ENCODE peak calls at places on chromosomes 11 and 22, in four cellular contexts. P is H1, K is GM12878, M is GM12892. E is an unnamed sample.

GRCh38 chr11:68193018-68193417 is 20.1 kb downstream of the KMT5B start:
- DNase-seq in P (no peak), K (no peak), M (no peak), E (no peak)

GRCh38 chr11:115711021-115711420 is 206.8 kb upstream of the CADM1 start:
- DNase-seq in K (no peak), M (no peak), P (no peak), E (no peak)

GRCh38 chr11:35393093-35393492 is 26.3 kb downstream of the SLC1A2 start:
- DNase-seq in M (no peak), P (no peak), K (no peak), E (no peak)

GRCh38 chr22:17350292-17350691 is 19.0 kb upstream of the CECR2 start:
- DNase-seq in P (no peak), K (no peak), M (no peak), E (no peak)

GRCh38 chr11:3202759-3203158 is 15.9 kb downstream of the MRGPRG start:
- DNase-seq in P (no peak), M (no peak), K (no peak), E (no peak)

GRCh38 chr11:10275714-10276113 is 18.3 kb downstream of the SBF2 start:
- DNase-seq in M (no peak), P (no peak), K (no peak), E (no peak)

GRCh38 chr11:117180020-117180419 is 1.5 kb downstream of the SIDT2 start:
- DNase-seq in P (no peak), K (no peak), M (no peak), E (no peak)

GRCh38 chr11:90134420-90135003 is at the start of gene NAALAD2:
- DNase-seq in K (no peak), P (peak; percentile 77), M (no peak), E (no peak)

GRCh38 chr11:121104223-121104831 is 3.3 kb downstream of the TECTA start:
- DNase-seq in M (no peak), P (peak; percentile 67), K (no peak), E (no peak)

GRCh38 chr11:8019671-8020597 is 32.8 kb downstream of the EIF3F start:
- DNase-seq in M (no peak), P (peak; percentile 45), K (no peak), E (peak; percentile 41)

GRCh38 chr22:20080445-20080775 is 369 bp downstream of the DGCR8 start:
- DNase-seq in M (peak; percentile 85), P (peak; percentile 73), K (no peak), E (peak; percentile 89)

GRCh38 chr11:132402056-132402684 is 1031.8 kb downstream of the NTM start:
- DNase-seq in K (peak; percentile 24), M (peak; percentile 25), P (peak; percentile 64), E (peak; percentile 39)

GRCh38 chr22:40202225-40202944 is 24.7 kb downstream of the TNRC6B start:
- DNase-seq in K (no peak), M (no peak), P (no peak), E (no peak)

GRCh38 chr22:48581206-48581766 is 1246.4 kb downstream of the BRD1 start:
- DNase-seq in K (no peak), M (no peak), P (no peak), E (no peak)

GRCh38 chr22:25736378-25737011 is 5.5 kb upstream of the MYO18B start:
- DNase-seq in K (no peak), M (no peak), P (no peak), E (no peak)

GRCh38 chr11:115848080-115848479 is 343.9 kb upstream of the CADM1 start:
- DNase-seq in K (no peak), P (no peak), M (no peak), E (no peak)

DNA sequence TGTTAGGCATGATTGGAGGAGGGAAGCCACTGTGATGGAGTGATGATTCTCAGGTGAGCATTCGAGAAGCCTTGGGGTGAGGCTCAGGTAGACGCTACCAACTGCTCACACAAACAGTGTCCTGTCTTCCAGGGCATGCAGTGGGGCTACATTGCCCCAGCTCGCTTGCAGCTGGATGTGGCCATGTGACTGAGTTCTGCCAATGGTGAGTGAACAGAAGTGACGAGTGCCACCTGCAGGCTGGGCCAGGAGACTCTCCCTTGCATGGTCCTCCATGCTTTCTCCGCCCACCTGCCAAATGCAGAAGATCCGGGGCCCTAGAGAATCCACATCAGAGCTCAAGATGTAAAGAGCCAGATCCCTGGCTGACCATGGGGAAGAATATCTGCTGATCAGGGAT is 195.9 kb downstream of the BCR start:
- DNase-seq in K (peak; percentile 1), M (no peak), P (peak; percentile 67), E (peak; percentile 68)
- TF ChIP-seq TAF1 in K (no peak), M (no peak), P (no peak), E (no peak)

DNA sequence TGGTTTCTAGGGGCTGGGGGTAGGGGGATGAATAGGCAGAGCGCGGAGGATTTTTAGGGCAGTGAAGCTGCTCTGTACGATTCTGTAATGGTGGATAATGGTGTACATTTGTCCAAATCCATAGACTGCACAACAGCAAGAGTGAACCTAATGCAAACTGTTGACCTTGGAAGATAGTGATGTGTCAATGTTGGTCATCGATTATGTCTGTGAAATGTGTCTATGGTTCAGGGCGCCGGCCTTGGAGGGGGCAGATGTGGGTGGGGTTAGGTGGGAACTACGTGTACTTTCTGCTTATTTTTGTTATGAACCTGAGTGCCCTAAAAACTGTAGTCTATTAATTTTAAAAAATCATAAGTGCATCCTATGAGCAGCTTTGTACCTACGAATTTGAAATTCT is 425.1 kb downstream of the TBC1D22A start:
- DNase-seq in K (no peak), P (no peak), M (no peak), E (no peak)
- TF ChIP-seq TAF1 in K (no peak), P (no peak), M (no peak), E (no peak)

GRCh38 chr11:133951484-133952198 is 5.1 kb downstream of the IGSF9B start:
- DNase-seq in K (no peak), M (no peak), P (peak; percentile 71), E (no peak)

GRCh38 chr11:133948711-133949110 is 8.1 kb downstream of the IGSF9B start:
- DNase-seq in K (no peak), P (no peak), M (no peak), E (no peak)

GRCh38 chr11:133953571-133953970 is 3.2 kb downstream of the IGSF9B start:
- DNase-seq in P (no peak), M (no peak), K (no peak), E (no peak)

GRCh38 chr11:133952199-133953190 is 4.3 kb downstream of the IGSF9B start:
- DNase-seq in K (no peak), P (no peak), M (no peak), E (no peak)

DNA sequence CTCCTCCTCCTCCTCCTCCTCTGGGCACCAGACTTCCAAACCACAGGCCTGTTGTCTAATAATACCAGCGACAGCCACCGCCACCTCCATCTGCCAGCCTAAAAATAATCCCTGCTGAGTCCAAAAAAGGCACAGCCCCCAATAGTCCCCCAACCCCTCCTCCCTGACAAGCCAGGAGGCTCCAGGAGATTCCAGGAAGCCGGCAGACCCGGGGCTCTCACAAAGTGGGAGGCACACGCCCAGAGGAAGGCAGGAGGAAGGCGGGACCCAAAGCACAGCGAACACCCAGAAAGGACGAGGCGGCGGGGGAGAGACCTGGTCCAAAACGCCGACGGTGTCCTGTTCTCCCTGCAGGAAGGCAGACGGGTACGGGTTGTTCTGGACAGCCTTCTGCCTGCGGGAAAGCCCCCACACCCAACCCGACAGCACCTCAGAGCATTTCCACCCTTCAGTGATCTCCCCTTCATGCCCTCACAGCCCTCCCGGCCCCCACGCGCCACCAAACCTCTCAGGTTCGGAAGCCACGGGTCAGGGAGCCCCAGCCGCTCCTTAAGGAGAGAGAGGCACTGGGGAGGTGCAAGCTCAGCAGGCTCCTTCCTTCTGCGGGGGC is 5.8 kb downstream of the IGSF9B start:
- DNase-seq in P (peak; percentile 67), M (no peak), K (no peak), E (no peak)
- TF ChIP-seq TAF1 in P (no peak), M (no peak), K (no peak), E (no peak)

DNA sequence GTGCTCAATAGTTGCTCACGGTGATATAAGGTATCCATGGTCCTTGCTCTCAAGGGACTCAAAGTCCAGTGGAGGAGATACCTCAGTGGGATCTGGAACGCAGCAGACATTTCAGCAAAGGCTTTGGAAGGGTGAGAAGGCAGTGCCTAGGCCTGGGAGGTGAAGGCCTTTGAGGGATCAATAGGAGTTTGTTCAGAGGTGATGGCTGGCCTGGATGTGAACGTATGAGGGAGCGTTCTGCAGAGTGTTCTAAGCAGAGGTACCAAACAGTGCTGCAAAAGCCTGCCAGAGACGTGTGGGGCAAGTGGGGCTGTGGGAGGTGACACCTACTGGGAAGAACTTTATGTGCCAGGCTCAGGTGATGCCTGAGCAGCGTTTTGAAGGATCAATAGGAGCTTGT is 7.4 kb upstream of the MB start:
- DNase-seq in K (no peak), M (no peak), P (no peak), E (no peak)
- TF ChIP-seq TAF1 in K (no peak), M (no peak), P (no peak), E (no peak)

GRCh38 chr11:61971177-61972111 is 4.0 kb upstream of the FTH1 start:
- DNase-seq in M (no peak), K (peak; percentile 66), P (peak; percentile 91), E (peak; percentile 50)
- TF ChIP-seq TAF1 in M (peak; percentile 13), K (no peak), P (peak; percentile 86), E (peak; percentile 61)

DNA sequence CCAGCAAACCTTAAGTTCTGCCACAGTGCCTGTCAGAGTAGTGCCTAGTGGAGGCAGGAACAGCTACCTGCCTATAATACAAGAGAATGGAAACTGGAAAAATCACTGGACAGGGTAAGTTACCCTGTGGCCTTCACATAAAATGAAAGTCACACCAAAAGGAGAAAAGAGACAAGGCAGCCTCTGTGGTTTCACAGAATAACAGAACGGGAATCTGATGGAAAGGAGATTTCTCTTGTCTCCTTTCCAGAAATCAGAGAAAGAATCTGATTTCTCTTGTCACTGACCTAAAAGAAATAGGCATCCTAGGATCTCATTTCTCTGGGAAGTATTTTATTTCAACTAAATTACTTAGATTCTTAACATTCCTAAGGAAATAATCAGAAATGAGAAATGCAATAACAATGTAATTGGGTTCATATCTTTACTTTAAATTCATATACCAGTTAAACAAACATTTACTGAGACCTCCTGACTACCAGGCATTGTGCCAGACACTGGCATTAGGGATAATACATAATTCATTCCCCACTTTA is 41.6 kb downstream of the PRCP start:
- DNase-seq in M (no peak), K (no peak), P (no peak), E (no peak)
- TF ChIP-seq TAF1 in M (no peak), K (no peak), P (no peak), E (no peak)